ENCODE peak calls at places on chromosomes 13 and 19, in seven cellular contexts. M is GM23248; O is tibial artery; B is naive thymus-derived CD4-positive, alpha-beta T cell; X is sigmoid colon; J is neuronal stem cell; D is left ventricle myocardium inferior. F is an unnamed sample.

GRCh38 chr19:47228168-47228936 is 2.6 kb downstream of the BBC3 start:
- DNase-seq in J (no peak), D (peak; percentile 52), X (peak; percentile 85), M (peak; percentile 75), O (peak; percentile 76), B (peak; percentile 44), F (no peak)

GRCh38 chr19:7869910-7870511 is 4.2 kb downstream of the PRR36 start:
- DNase-seq in J (peak; percentile 81), X (no peak), D (no peak), B (peak; percentile 49), M (peak; percentile 37), O (no peak), F (no peak)

GRCh38 chr19:48878219-48879024 is 6.2 kb downstream of the PPP1R15A start:
- DNase-seq in X (no peak), J (no peak), B (no peak), D (no peak), M (peak; percentile 51), O (peak; percentile 81), F (no peak)

GRCh38 chr13:113533441-113533840 is 42.9 kb upstream of the DCUN1D2 start:
- DNase-seq in O (peak; percentile 28), J (no peak), M (no peak), D (no peak), X (peak; percentile 67), B (no peak), F (no peak)

GRCh38 chr19:40464059-40465024 is 1.2 kb downstream of the BLVRB start:
- DNase-seq in J (peak; percentile 73), D (peak; percentile 78), X (peak; percentile 92), O (peak; percentile 92), B (peak; percentile 66), M (peak; percentile 95), F (no peak)

GRCh38 chr13:110850006-110850405 is 64.9 kb downstream of the ANKRD10 start:
- DNase-seq in X (no peak), J (no peak), M (no peak), B (no peak), D (no peak), O (no peak), F (no peak)

GRCh38 chr19:1104452-1105216 is 840 bp downstream of the GPX4 start:
- DNase-seq in D (peak; percentile 80), J (peak; percentile 84), O (peak; percentile 91), B (peak; percentile 68), X (peak; percentile 89), M (peak; percentile 89), F (no peak)

GRCh38 chr19:6423499-6424189 is 967 bp downstream of the KHSRP start:
- DNase-seq in D (no peak), B (no peak), M (peak; percentile 81), O (no peak), J (no peak), X (peak; percentile 67), F (no peak)

GRCh38 chr13:38590796-38591507 is 95.9 kb upstream of the FREM2 start:
- DNase-seq in X (no peak), D (no peak), M (no peak), J (no peak), B (no peak), O (no peak), F (no peak)

GRCh38 chr13:99307247-99307646 is at the start of gene GPR183:
- DNase-seq in O (no peak), M (peak; percentile 46), D (no peak), J (no peak), X (no peak), B (peak; percentile 78), F (no peak)

GRCh38 chr19:52533901-52534300 is 6.4 kb downstream of the ZNF808 start:
- DNase-seq in O (no peak), B (no peak), D (peak; percentile 33), M (no peak), J (no peak), X (no peak), F (no peak)

GRCh38 chr13:46278474-46278873 is 66.7 kb downstream of the LRRC63 start:
- DNase-seq in X (no peak), B (no peak), M (no peak), O (no peak), J (no peak), D (no peak), F (no peak)

GRCh38 chr19:8575467-8575997 is 1.7 kb downstream of the MYO1F start:
- DNase-seq in M (peak; percentile 65), O (no peak), B (peak; percentile 53), X (no peak), D (no peak), J (no peak), F (no peak)

GRCh38 chr13:108086678-108087077 is 128.7 kb downstream of the LIG4 start:
- DNase-seq in O (no peak), J (no peak), M (peak; percentile 55), D (no peak), B (no peak), X (no peak), F (no peak)

GRCh38 chr19:4149518-4150288 is 3.7 kb upstream of the CREB3L3 start:
- DNase-seq in X (no peak), O (no peak), J (no peak), M (no peak), D (no peak), B (no peak), F (no peak)

GRCh38 chr19:24073807-24074206 is 13.2 kb upstream of the ZNF254 start:
- DNase-seq in B (no peak), D (no peak), J (no peak), M (no peak), O (no peak), X (no peak), F (no peak)

GRCh38 chr19:30070970-30071632 is 129.1 kb downstream of the URI1 start:
- DNase-seq in O (peak; percentile 48), M (no peak), X (peak; percentile 53), B (no peak), D (peak; percentile 55), J (no peak), F (no peak)

GRCh38 chr19:17296278-17296677 is 6.9 kb downstream of the ABHD8 start:
- DNase-seq in D (no peak), M (peak; percentile 53), B (no peak), X (no peak), J (no peak), O (no peak), F (no peak)

GRCh38 chr19:53945441-53945840 is 17.3 kb upstream of the CACNG8 start:
- DNase-seq in X (no peak), B (no peak), O (no peak), M (peak; percentile 31), J (no peak), D (no peak), F (no peak)

DNA sequence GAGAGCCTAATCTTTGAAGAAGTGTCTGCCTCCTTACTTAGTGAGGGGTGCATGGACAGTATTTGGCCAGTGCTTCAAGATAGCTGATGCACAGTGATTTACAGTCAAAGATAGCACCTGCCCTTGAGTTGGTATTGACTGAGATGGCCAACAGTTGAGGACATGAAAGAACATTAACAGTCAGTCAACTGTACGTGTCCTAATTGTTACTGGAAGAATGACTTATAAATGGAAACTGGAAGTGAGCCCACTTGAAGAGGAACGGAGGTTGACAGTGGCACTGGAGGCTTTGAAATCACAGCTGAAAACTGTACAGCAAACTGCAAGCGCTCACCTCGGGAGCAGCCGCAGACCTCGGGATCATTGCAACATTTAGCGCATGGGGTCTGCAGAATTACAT is 77.2 kb downstream of the GGACT start:
- DNase-seq in D (no peak), O (no peak), X (no peak), B (no peak), J (no peak), M (no peak), F (no peak)
- H3K4me1 ChIP-seq in D (peaks cover 28% of the 10 kb centered on the region), O (no peaks in the 10 kb centered on the region), X (no peaks in the 10 kb centered on the region), B (no peaks in the 10 kb centered on the region), J (peaks cover 3% of the 10 kb centered on the region), M (no peaks in the 10 kb centered on the region), F (peaks cover 5% of the 10 kb centered on the region)

GRCh38 chr19:11295180-11295579 is 780 bp upstream of the TSPAN16 start:
- DNase-seq in D (no peak), X (no peak), M (no peak), B (no peak), O (no peak), J (no peak), F (no peak)
- H3K4me1 ChIP-seq in D (peaks cover 18% of the 10 kb centered on the region), X (no peaks in the 10 kb centered on the region), M (peaks cover 6% of the 10 kb centered on the region), B (no peaks in the 10 kb centered on the region), O (peaks cover 13% of the 10 kb centered on the region), J (peaks cover 3% of the 10 kb centered on the region), F (no peaks in the 10 kb centered on the region)

DNA sequence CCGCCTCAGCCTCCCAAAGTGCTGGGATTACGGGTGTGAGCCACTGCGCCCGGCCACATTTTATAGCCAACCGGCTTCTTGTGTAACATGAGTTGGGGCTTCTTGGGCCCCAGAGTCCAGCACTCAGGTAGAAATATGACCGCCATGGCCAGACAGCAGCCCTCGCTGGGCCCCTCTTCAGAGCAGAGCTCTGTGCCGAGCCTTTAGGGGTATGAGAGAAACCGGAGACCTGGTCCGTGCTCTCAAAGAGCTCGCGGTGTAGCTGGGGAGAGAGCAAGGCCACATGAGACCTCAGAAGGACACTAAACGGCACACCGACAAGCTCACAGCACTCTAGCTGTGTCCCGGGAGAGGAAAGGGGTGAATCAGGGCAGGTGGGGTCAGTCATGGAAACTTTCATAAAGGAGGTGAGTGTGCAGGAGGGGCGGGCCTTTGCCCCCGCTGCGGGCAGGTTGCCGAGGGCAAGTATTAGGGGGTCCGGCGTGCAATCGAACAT is 15.8 kb downstream of the ACTN4 start:
- DNase-seq in B (no peak), X (no peak), J (no peak), D (no peak), O (no peak), M (no peak), F (no peak)
- H3K4me1 ChIP-seq in B (peaks cover 74% of the 10 kb centered on the region), X (no peaks in the 10 kb centered on the region), J (peaks cover 60% of the 10 kb centered on the region), D (peaks cover 100% of the 10 kb centered on the region), O (peaks cover 97% of the 10 kb centered on the region), M (peaks cover 73% of the 10 kb centered on the region), F (peaks cover 21% of the 10 kb centered on the region)

GRCh38 chr19:13029893-13030292 is 34.6 kb downstream of the NFIX start:
- DNase-seq in M (peak; percentile 84), O (peak; percentile 73), B (no peak), J (no peak), X (peak; percentile 73), D (no peak), F (no peak)

GRCh38 chr19:13028027-13028426 is 32.8 kb downstream of the NFIX start:
- DNase-seq in B (no peak), M (no peak), D (no peak), J (no peak), O (no peak), X (no peak), F (no peak)

GRCh38 chr19:13027031-13027430 is 31.8 kb downstream of the NFIX start:
- DNase-seq in B (no peak), J (no peak), M (peak; percentile 43), O (no peak), X (no peak), D (no peak), F (no peak)

GRCh38 chr19:13027557-13027956 is 32.3 kb downstream of the NFIX start:
- DNase-seq in X (no peak), M (peak; percentile 55), B (no peak), O (no peak), D (no peak), J (no peak), F (no peak)

DNA sequence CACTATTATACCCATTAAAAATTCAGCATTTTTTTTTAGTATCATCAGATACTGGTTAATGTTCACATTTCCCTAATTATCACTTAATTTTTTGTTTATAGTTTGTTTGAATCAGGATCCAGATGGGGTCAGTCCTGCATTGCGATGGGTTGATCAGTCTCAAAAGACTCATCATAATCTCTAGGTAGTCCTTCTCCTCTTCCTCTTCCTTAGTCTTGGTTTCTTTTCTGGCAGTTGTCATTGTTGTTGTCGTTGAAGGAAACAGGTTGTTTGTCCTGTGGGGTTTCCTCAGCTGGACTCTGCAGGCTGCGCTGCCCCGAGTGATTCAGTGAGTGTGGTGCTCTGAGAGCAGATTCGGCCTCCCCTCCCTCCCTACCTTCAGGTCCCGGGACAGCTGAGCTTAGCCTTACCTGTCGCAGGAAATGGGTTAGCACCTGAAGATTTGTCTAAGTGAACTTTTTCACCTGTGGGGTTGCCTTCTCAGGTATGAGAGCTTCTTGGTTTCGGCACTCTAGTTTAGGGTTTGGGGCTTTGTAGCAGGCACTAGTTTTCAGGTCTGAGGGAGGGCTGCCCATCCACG is 34.1 kb downstream of the NFIX start:
- DNase-seq in D (no peak), J (no peak), O (no peak), B (no peak), M (no peak), X (no peak), F (no peak)
- H3K4me1 ChIP-seq in D (peaks cover 98% of the 10 kb centered on the region), J (peaks cover 7% of the 10 kb centered on the region), O (peaks cover 96% of the 10 kb centered on the region), B (no peaks in the 10 kb centered on the region), M (peaks cover 76% of the 10 kb centered on the region), X (no peaks in the 10 kb centered on the region), F (peaks cover 6% of the 10 kb centered on the region)